ENCODE peak calls at places on chromosomes 6 and 20, in nine cellular contexts. V, T, P, L, N, D, S, W and Q are unnamed samples.

GRCh38 chr20:25000268-25000801 is 7.8 kb upstream of the APMAP start:
- DNase-seq in N (peak; percentile 97), L (peak; percentile 3), W (no peak), T (no peak), P (no peak), D (no peak), S (no peak), V (no peak), Q (peak; percentile 88)

GRCh38 chr6:75409286-75409685 is 84.3 kb downstream of the FILIP1 start:
- DNase-seq in D (no peak), L (no peak), V (no peak), W (no peak), T (no peak), N (no peak), S (peak; percentile 88), P (no peak), Q (no peak)

GRCh38 chr6:137353346-137353745 is 134.2 kb upstream of the IFNGR1 start:
- DNase-seq in D (no peak), W (no peak), P (no peak), L (no peak), S (peak; percentile 33), T (no peak), V (no peak), N (no peak), Q (no peak)

GRCh38 chr20:62723351-62723750 is 14.7 kb downstream of the NTSR1 start:
- DNase-seq in V (no peak), S (no peak), N (no peak), T (no peak), P (no peak), W (no peak), D (no peak), L (no peak), Q (no peak)

GRCh38 chr6:33298773-33299236 is at the start of gene RGL2:
- DNase-seq in N (peak; percentile 82), W (no peak), T (peak; percentile 66), P (no peak), L (no peak), D (peak; percentile 77), S (peak; percentile 56), V (no peak), Q (no peak)

GRCh38 chr6:5752282-5752681 is 254.4 kb downstream of the NRN1 start:
- DNase-seq in W (no peak), V (no peak), L (peak; percentile 36), P (no peak), T (no peak), D (no peak), S (no peak), N (no peak), Q (peak; percentile 77)

GRCh38 chr20:35820715-35821114 is 48.9 kb downstream of the PHF20 start:
- DNase-seq in P (no peak), N (no peak), V (no peak), S (peak; percentile 22), W (no peak), D (no peak), L (no peak), T (no peak), Q (peak; percentile 32)

GRCh38 chr6:84876723-84877514 is 112.5 kb upstream of the TBX18 start:
- DNase-seq in L (no peak), D (no peak), N (no peak), P (no peak), S (no peak), V (no peak), W (no peak), T (no peak), Q (no peak)

GRCh38 chr20:25053207-25054132 is 4.5 kb downstream of the ACSS1 start:
- DNase-seq in P (no peak), T (no peak), V (no peak), N (no peak), L (no peak), S (no peak), D (peak; percentile 34), W (no peak), Q (peak; percentile 83)

GRCh38 chr20:46229478-46229877 is 78.8 kb downstream of the CDH22 start:
- DNase-seq in T (no peak), N (no peak), V (no peak), W (no peak), P (no peak), D (no peak), S (peak; percentile 18), L (no peak), Q (no peak)

GRCh38 chr6:89122625-89123024 is 4.8 kb upstream of the SRSF12 start:
- DNase-seq in D (peak; percentile 46), W (no peak), T (no peak), V (no peak), P (peak; percentile 21), S (peak; percentile 53), N (no peak), L (no peak), Q (peak; percentile 59)

GRCh38 chr6:108687921-108688320 is 127.2 kb downstream of the FOXO3 start:
- DNase-seq in V (no peak), L (no peak), N (no peak), S (no peak), P (no peak), D (no peak), W (no peak), T (no peak), Q (no peak)

GRCh38 chr20:48406462-48407235 is 421.1 kb downstream of the PREX1 start:
- DNase-seq in P (no peak), W (no peak), S (no peak), V (no peak), N (no peak), T (peak; percentile 16), D (no peak), L (peak; percentile 32), Q (no peak)

GRCh38 chr6:2225422-2226392 is 19.7 kb downstream of the GMDS start:
- DNase-seq in S (no peak), P (no peak), V (no peak), N (no peak), W (no peak), T (no peak), L (no peak), D (no peak), Q (peak; percentile 24)

GRCh38 chr20:56380375-56380774 is 11.6 kb downstream of the AURKA start:
- DNase-seq in T (no peak), L (no peak), V (no peak), D (no peak), P (no peak), N (no peak), W (no peak), S (no peak), Q (peak; percentile 29)

GRCh38 chr6:29943053-29943966 is 978 bp downstream of the HLA-A start:
- DNase-seq in P (no peak), N (no peak), W (no peak), S (no peak), V (no peak), T (no peak), D (no peak), L (no peak), Q (no peak)

GRCh38 chr6:14270925-14271791 is 153.6 kb downstream of the CD83 start:
- DNase-seq in N (no peak), V (peak; percentile 21), P (peak; percentile 99), W (no peak), D (peak; percentile 80), L (no peak), T (peak; percentile 74), S (peak; percentile 38), Q (peak; percentile 83)

GRCh38 chr6:143583542-143584330 is 72.2 kb upstream of the FUCA2 start:
- DNase-seq in W (no peak), V (no peak), S (no peak), T (no peak), N (no peak), P (no peak), L (no peak), D (no peak), Q (peak; percentile 88)

GRCh38 chr6:89939144-89939543 is 44.9 kb downstream of the GJA10 start:
- DNase-seq in V (no peak), T (no peak), S (no peak), P (no peak), N (no peak), W (no peak), D (no peak), L (no peak), Q (no peak)

GRCh38 chr6:148524509-148524908 is 181.9 kb downstream of the SASH1 start:
- DNase-seq in D (no peak), T (no peak), P (no peak), L (no peak), W (no peak), N (no peak), S (peak; percentile 51), V (no peak), Q (peak; percentile 72)

GRCh38 chr6:70277480-70277879 is 25.4 kb downstream of the COL9A1 start:
- DNase-seq in P (no peak), V (no peak), L (no peak), S (no peak), T (no peak), D (no peak), W (no peak), N (no peak), Q (peak; percentile 63)

GRCh38 chr6:113695506-113695905 is 161.6 kb upstream of the MARCKS start:
- DNase-seq in S (no peak), T (no peak), N (no peak), L (no peak), W (no peak), V (no peak), D (no peak), P (no peak), Q (peak; percentile 67)

GRCh38 chr20:8443464-8444072 is 311.5 kb downstream of the PLCB1 start:
- DNase-seq in V (no peak), P (no peak), N (no peak), S (peak; percentile 15), T (no peak), W (no peak), D (peak; percentile 7), L (peak; percentile 17), Q (no peak)

GRCh38 chr20:24673678-24674570 is 204.5 kb downstream of the SYNDIG1 start:
- DNase-seq in N (no peak), V (no peak), L (no peak), T (no peak), D (no peak), P (no peak), W (no peak), S (peak; percentile 31), Q (peak; percentile 75)

GRCh38 chr20:49319204-49319809 is 41.5 kb upstream of the ZNFX1 start:
- DNase-seq in N (no peak), V (no peak), T (peak; percentile 14), P (no peak), L (no peak), W (no peak), S (no peak), D (no peak), Q (no peak)

GRCh38 chr6:44615621-44616020 is 228.1 kb downstream of the CDC5L start:
- DNase-seq in V (no peak), N (no peak), P (no peak), T (no peak), L (no peak), S (no peak), D (no peak), W (no peak), Q (no peak)

GRCh38 chr6:112122758-112123157 is 35.4 kb downstream of the FAM229B start:
- DNase-seq in N (no peak), V (no peak), W (no peak), D (no peak), P (no peak), S (no peak), L (no peak), T (no peak), Q (no peak)

GRCh38 chr6:14429396-14429795 is 311.8 kb downstream of the CD83 start:
- DNase-seq in S (no peak), L (no peak), W (no peak), P (no peak), D (no peak), T (no peak), V (no peak), N (no peak), Q (no peak)

GRCh38 chr20:32970973-32971300 is 33.3 kb downstream of the SUN5 start:
- DNase-seq in L (no peak), P (no peak), N (no peak), W (no peak), T (peak; percentile 30), V (no peak), S (no peak), D (no peak), Q (no peak)

GRCh38 chr20:17925300-17925939 is 43.2 kb downstream of the SNX5 start:
- DNase-seq in V (no peak), T (no peak), P (no peak), D (no peak), W (no peak), L (no peak), S (no peak), N (no peak), Q (peak; percentile 77)

GRCh38 chr20:48025061-48025515 is 239.8 kb upstream of the SULF2 start:
- DNase-seq in T (no peak), P (no peak), W (no peak), D (no peak), V (no peak), L (no peak), S (peak; percentile 86), N (peak; percentile 24), Q (peak; percentile 94)